ENCODE peak calls at places on chromosomes 5 and 9, in nine cellular contexts. U is aorta, K is adipocyte, Z is NT2/D1, O is tibial artery, H is ovary, E is esophagus squamous epithelium, F is heart left ventricle, B is SK-N-SH. Y is an unnamed sample. For H3K36me3 and H3K9me3, the result is how much of the 10 kb centered on the place peaks cover.

GRCh38 chr5:558326-558725 is 34.1 kb upstream of the SLC9A3 start:
- DNase-seq in K (no peak), H (no peak), B (no peak), Z (no peak), O (peak), U (no peak), F (no peak), E (no peak), Y (no peak)

GRCh38 chr9:17863213-17863883 is 284.5 kb downstream of the SH3GL2 start:
- DNase-seq in Z (no peak), U (no peak), E (no peak), K (no peak), O (no peak), H (no peak), B (no peak), F (no peak), Y (no peak)

GRCh38 chr9:35510745-35511428 is 21.0 kb downstream of the RUSC2 start:
- DNase-seq in O (peak), H (peak), K (peak), Z (no peak), U (peak), E (no peak), B (no peak), F (peak), Y (no peak)

GRCh38 chr5:110754181-110754580 is 15.4 kb downstream of the SLC25A46 start:
- DNase-seq in U (no peak), O (no peak), B (no peak), H (no peak), K (no peak), E (no peak), F (no peak), Z (no peak), Y (no peak)

GRCh38 chr5:171963416-171963815 is 43.0 kb downstream of the FBXW11 start:
- DNase-seq in Z (no peak), E (no peak), H (no peak), K (no peak), F (no peak), U (no peak), B (no peak), O (no peak), Y (no peak)

GRCh38 chr9:80004687-80005086 is 432.9 kb downstream of the TLE4 start:
- DNase-seq in F (no peak), U (no peak), E (no peak), B (no peak), K (no peak), H (no peak), O (no peak), Z (no peak), Y (no peak)

GRCh38 chr5:10448754-10449345 is 7.2 kb downstream of the ROPN1L start:
- DNase-seq in F (no peak), E (no peak), H (no peak), K (no peak), O (no peak), B (no peak), Z (no peak), U (no peak), Y (no peak)

GRCh38 chr5:11046160-11046559 is 285.1 kb upstream of the DAP start:
- DNase-seq in H (no peak), K (peak), E (no peak), U (no peak), Z (no peak), B (no peak), F (no peak), O (no peak), Y (no peak)

GRCh38 chr9:120820095-120820494 is 22.6 kb downstream of the PSMD5 start:
- DNase-seq in O (no peak), Z (no peak), F (no peak), K (no peak), U (no peak), E (no peak), H (no peak), B (no peak), Y (no peak)

GRCh38 chr9:127015926-127016512 is 101.4 kb downstream of the RALGPS1 start:
- DNase-seq in H (no peak), O (no peak), F (no peak), B (no peak), Z (no peak), K (no peak), U (no peak), E (no peak), Y (no peak)

GRCh38 chr9:93984860-93985259 is 29.7 kb upstream of the BARX1 start:
- DNase-seq in B (no peak), Z (peak), E (no peak), K (no peak), H (no peak), U (no peak), O (no peak), F (no peak), Y (no peak)

GRCh38 chr5:175707751-175708375 is 50.0 kb downstream of the HRH2 start:
- DNase-seq in H (no peak), O (no peak), K (no peak), F (no peak), E (no peak), U (peak), Z (no peak), B (no peak), Y (no peak)

GRCh38 chr5:138370537-138370936 is 18.1 kb downstream of the KDM3B start:
- DNase-seq in E (no peak), H (no peak), U (no peak), K (no peak), Z (no peak), O (no peak), B (no peak), F (no peak), Y (no peak)

GRCh38 chr9:124281934-124282351 is 24.2 kb downstream of the NEK6 start:
- DNase-seq in U (peak), K (no peak), B (no peak), H (no peak), Z (no peak), O (no peak), E (no peak), F (no peak), Y (no peak)

GRCh38 chr9:78121488-78121887 is 89.9 kb upstream of the GNAQ start:
- DNase-seq in K (peak), O (peak), H (peak), E (no peak), U (peak), Z (peak), B (peak), F (peak), Y (peak)

GRCh38 chr5:36181709-36182262 is 29.9 kb downstream of the SKP2 start:
- DNase-seq in F (no peak), Z (no peak), U (no peak), H (no peak), K (no peak), B (no peak), O (no peak), E (no peak), Y (no peak)

GRCh38 chr9:87684627-87685204 is 41.2 kb upstream of the CTSL start:
- DNase-seq in K (peak), Z (peak), F (no peak), U (no peak), E (no peak), B (peak), O (no peak), H (peak), Y (no peak)

GRCh38 chr5:177515580-177515979 is 1.2 kb downstream of the DDX41 start:
- DNase-seq in F (no peak), B (no peak), U (no peak), O (no peak), E (no peak), H (no peak), K (no peak), Z (no peak), Y (no peak)
- H3K4me3 ChIP-seq in F (peak), B (peak), U (no peak), O (peak), E (peak), H (no peak), K (peak), Z (peak), Y (peak)

GRCh38 chr9:7085357-7085756 is 327.6 kb downstream of the KDM4C start:
- DNase-seq in K (no peak), Z (no peak), F (no peak), H (no peak), U (no peak), B (no peak), O (no peak), E (no peak), Y (no peak)
- H3K36me3 ChIP-seq in K (under half), Z (under half), F (under half), H (under half), U (under half), B (under half), O (under half), E (under half), Y (under half)

GRCh38 chr5:6256901-6257300 is 121.4 kb downstream of the MED10 start:
- DNase-seq in K (no peak), U (no peak), O (no peak), B (no peak), F (no peak), E (no peak), H (no peak), Z (no peak), Y (no peak)

GRCh38 chr5:6253846-6254245 is 124.5 kb downstream of the MED10 start:
- DNase-seq in U (no peak), H (no peak), F (no peak), B (no peak), K (no peak), O (no peak), E (no peak), Z (no peak), Y (no peak)

GRCh38 chr5:6253281-6253680 is 125.1 kb downstream of the MED10 start:
- DNase-seq in U (no peak), K (no peak), O (no peak), B (no peak), F (no peak), H (no peak), E (no peak), Z (no peak), Y (no peak)

GRCh38 chr5:6252581-6252980 is 125.8 kb downstream of the MED10 start:
- DNase-seq in B (no peak), U (no peak), O (no peak), E (no peak), H (no peak), Z (no peak), K (no peak), F (no peak), Y (no peak)

DNA sequence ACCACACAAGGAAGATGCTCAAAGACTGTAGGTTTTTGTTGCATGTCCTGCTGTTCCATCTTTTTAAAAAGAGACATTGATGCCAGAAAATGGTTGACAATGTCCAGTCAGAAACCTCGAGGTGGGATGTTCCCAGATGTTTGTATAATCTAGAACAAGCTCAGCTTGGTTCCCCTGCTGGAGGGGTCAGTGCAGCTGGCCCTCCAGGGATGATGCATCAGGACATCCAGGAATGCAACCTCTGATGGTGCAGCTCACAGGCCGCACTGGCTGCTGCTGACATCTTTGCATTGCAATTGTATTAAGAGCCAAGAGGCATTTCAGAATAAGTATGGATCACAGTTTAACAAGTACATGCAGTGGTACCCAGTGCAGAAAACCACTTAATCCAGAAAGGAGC is 122.4 kb downstream of the MED10 start:
- DNase-seq in H (no peak), U (no peak), K (no peak), F (no peak), O (no peak), B (no peak), Z (no peak), E (no peak), Y (no peak)
- H3K9me3 ChIP-seq in H (under half), U (under half), K (under half), F (under half), O (under half), B (under half), Z (under half), E (under half), Y (under half)

GRCh38 chr5:14444988-14445387 is 136.6 kb upstream of the OTULINL start:
- DNase-seq in F (no peak), Z (no peak), E (no peak), U (no peak), B (no peak), O (no peak), H (no peak), K (peak), Y (no peak)

GRCh38 chr5:14443665-14444064 is 137.9 kb upstream of the OTULINL start:
- DNase-seq in Z (no peak), O (no peak), K (peak), B (no peak), U (no peak), E (no peak), F (no peak), H (no peak), Y (no peak)

GRCh38 chr5:14447958-14448881 is 133.4 kb upstream of the OTULINL start:
- DNase-seq in B (peak), E (no peak), U (no peak), Z (no peak), O (no peak), H (peak), K (peak), F (peak), Y (no peak)

GRCh38 chr5:14444161-14444560 is 137.4 kb upstream of the OTULINL start:
- DNase-seq in U (no peak), Z (no peak), B (no peak), K (no peak), H (no peak), E (no peak), O (no peak), F (no peak), Y (no peak)

DNA sequence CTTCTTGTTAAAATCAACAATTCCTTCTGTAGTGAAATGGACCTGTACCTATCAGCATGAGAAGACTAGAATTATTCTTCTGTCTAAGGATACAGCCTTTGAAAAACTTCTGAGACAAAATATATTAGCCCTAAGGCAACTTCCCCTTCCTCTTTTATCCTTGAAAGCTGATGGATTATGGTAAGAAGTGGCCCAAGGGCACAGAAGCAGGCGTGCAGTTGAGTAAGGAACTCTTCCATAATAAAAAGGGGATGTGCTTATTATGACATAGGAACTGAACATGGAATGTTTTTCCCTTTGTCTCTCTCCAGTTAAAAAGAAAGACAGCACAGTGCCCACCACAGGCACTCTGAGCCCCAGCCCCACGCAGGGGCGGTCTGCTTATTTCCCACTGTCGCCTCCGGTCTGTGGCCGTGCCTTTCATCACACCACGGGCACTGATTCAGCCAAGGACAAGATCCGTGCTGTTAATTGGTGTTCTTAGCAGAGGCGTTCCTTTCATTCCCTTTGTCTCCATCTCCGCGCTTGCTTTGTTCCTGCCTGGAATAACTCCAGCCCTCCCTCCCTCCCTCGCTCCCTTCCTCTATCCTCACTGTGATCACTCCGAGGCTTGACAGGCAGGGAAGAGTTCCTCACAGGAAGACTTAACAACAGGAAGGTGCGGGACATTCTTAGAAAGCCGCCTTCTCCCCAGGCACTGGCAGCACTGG is 135.9 kb upstream of the OTULINL start:
- DNase-seq in O (peak), U (no peak), B (peak), E (no peak), F (peak), Z (peak), K (peak), H (peak), Y (no peak)
- H3K4me3 ChIP-seq in O (no peak), U (no peak), B (peak), E (no peak), F (peak), Z (no peak), K (peak), H (no peak), Y (no peak)